ENCODE peak calls at places on chromosome 20, in six cellular contexts. G is activated T-helper 1 cell treated with anti-CD3 and anti-CD28 coated beads, Interleukin-12 subunit alpha, Interleukin-12 subunit beta, Interleukin-2, Interleukin-4 antibody, amounts not matched to agents 30 ng/mL and 10 ng/mL and 1 ng/mL, durations not matched to agents 14 hours and 24 hours and 36 hours; B is mesendoderm; X is hypothalamus; O is NB4; V is ascending aorta. I is an unnamed sample.
A peak's percentile ranks its signal among the peaks of the same experiment; 100 is the strongest.

GRCh38 chr20:52572687-52573086 is 381.1 kb upstream of the ZFP64 start:
- DNase-seq in G (no peak), B (no peak), X (no peak), O (no peak), V (no peak), I (no peak)

GRCh38 chr20:58981564-58982364 is 708 bp downstream of the NELFCD start:
- DNase-seq in G (no peak), B (peak; percentile 61), X (no peak), O (peak; percentile 50), V (peak; percentile 58), I (no peak)

GRCh38 chr20:13863244-13863643 is 78.4 kb downstream of the NDUFAF5 start:
- DNase-seq in G (no peak), B (no peak), X (no peak), O (no peak), V (no peak), I (no peak)

GRCh38 chr20:63128367-63128766 is 87.6 kb downstream of the YTHDF1 start:
- DNase-seq in G (no peak), B (no peak), X (no peak), O (no peak), V (peak; percentile 59), I (no peak)

GRCh38 chr20:35307666-35308653 is 15.7 kb upstream of the FAM83C start:
- DNase-seq in G (no peak), B (no peak), X (peak; percentile 12), O (peak; percentile 48), V (peak; percentile 84), I (no peak)

GRCh38 chr20:47872341-47872740 is 87.1 kb upstream of the SULF2 start:
- DNase-seq in G (no peak), B (no peak), X (no peak), O (no peak), V (no peak), I (no peak)

GRCh38 chr20:60477958-60478357 is 519.7 kb downstream of the CDH26 start:
- DNase-seq in G (no peak), B (no peak), X (no peak), O (peak; percentile 32), V (no peak), I (no peak)

GRCh38 chr20:48761023-48761785 is 66.6 kb downstream of the PREX1 start:
- DNase-seq in G (peak; percentile 27), B (no peak), X (no peak), O (peak; percentile 94), V (no peak), I (no peak)

GRCh38 chr20:46746972-46747371 is 37.5 kb downstream of the SLC2A10 start:
- DNase-seq in G (no peak), B (peak; percentile 76), X (no peak), O (no peak), V (no peak), I (no peak)

GRCh38 chr20:35561268-35561667 is 19.4 kb downstream of the ERGIC3 start:
- DNase-seq in G (no peak), B (peak; percentile 91), X (no peak), O (peak; percentile 75), V (no peak), I (no peak)

GRCh38 chr20:49885558-49886332 is 29.6 kb downstream of the SPATA2 start:
- DNase-seq in G (no peak), B (no peak), X (no peak), O (no peak), V (no peak), I (no peak)

GRCh38 chr20:59120491-59120890 is 43.1 kb upstream of the ZNF831 start:
- DNase-seq in G (peak; percentile 8), B (no peak), X (no peak), O (peak; percentile 91), V (peak; percentile 60), I (no peak)

GRCh38 chr20:62740286-62741141 is 31.9 kb downstream of the NTSR1 start:
- DNase-seq in G (peak; percentile 84), B (no peak), X (no peak), O (peak; percentile 98), V (peak; percentile 81), I (no peak)

GRCh38 chr20:63064310-63064709 is 57.5 kb upstream of the BHLHE23 start:
- DNase-seq in G (no peak), B (no peak), X (no peak), O (no peak), V (peak; percentile 40), I (no peak)

GRCh38 chr20:54134445-54135220 is 39.2 kb downstream of the CYP24A1 start:
- DNase-seq in G (no peak), B (no peak), X (no peak), O (no peak), V (no peak), I (no peak)

GRCh38 chr20:59603176-59603575 is 1.2 kb upstream of the PHACTR3 start:
- DNase-seq in G (no peak), B (no peak), X (no peak), O (no peak), V (no peak), I (no peak)

I was measured in NCI-H1048.